ENCODE peak calls at places on chromosome 22, in six cellular contexts. H is heart left ventricle; G is CD8-positive, alpha-beta T cell; Z is breast epithelium; I is fibroblast of the aortic adventitia; B is cardiac fibroblast. F is an unnamed sample.

GRCh38 chr22:35150163-35151107 is 84.5 kb downstream of the ISX start:
- DNase-seq in H (peak), G (peak), Z (peak), I (peak), B (peak), F (peak)

GRCh38 chr22:35070451-35071093 is 4.6 kb downstream of the ISX start:
- DNase-seq in H (no peak), G (no peak), Z (no peak), I (no peak), B (no peak), F (peak)

GRCh38 chr22:28021998-28022660 is 103.1 kb upstream of the PITPNB start:
- DNase-seq in H (no peak), G (no peak), Z (peak), I (no peak), B (no peak), F (no peak)

GRCh38 chr22:48112687-48113521 is 1350.5 kb downstream of the TBC1D22A start:
- DNase-seq in H (no peak), G (no peak), Z (no peak), I (no peak), B (no peak), F (no peak)

GRCh38 chr22:25494774-25495173 is 69.7 kb upstream of the GRK3 start:
- DNase-seq in H (no peak), G (no peak), Z (no peak), I (no peak), B (no peak), F (no peak)

GRCh38 chr22:44201556-44202129 is 20.9 kb downstream of the PARVG start:
- DNase-seq in H (no peak), G (no peak), Z (peak), I (no peak), B (no peak), F (no peak)

GRCh38 chr22:17451251-17451765 is 82.0 kb downstream of the CECR2 start:
- DNase-seq in H (no peak), G (no peak), Z (no peak), I (no peak), B (no peak), F (no peak)

GRCh38 chr22:44263547-44263946 is 49.2 kb downstream of the SHISAL1 start:
- DNase-seq in H (no peak), G (no peak), Z (no peak), I (no peak), B (no peak), F (no peak)

GRCh38 chr22:23232094-23232905 is 52.0 kb downstream of the BCR start:
- DNase-seq in H (no peak), G (no peak), Z (no peak), I (no peak), B (no peak), F (no peak)

GRCh38 chr22:23533771-23534191 is 46.3 kb downstream of the IGLL1 start:
- DNase-seq in H (no peak), G (no peak), Z (no peak), I (no peak), B (peak), F (no peak)

GRCh38 chr22:25362215-25362882 is 142.9 kb downstream of the CRYBB2 start:
- DNase-seq in H (peak), G (peak), Z (peak), I (peak), B (peak), F (peak)

GRCh38 chr22:29804985-29805384 is 33.1 kb downstream of the ASCC2 start:
- DNase-seq in H (no peak), G (no peak), Z (no peak), I (no peak), B (no peak), F (no peak)

GRCh38 chr22:36081023-36081431 is 52.4 kb upstream of the RBFOX2 start:
- DNase-seq in H (no peak), G (no peak), Z (no peak), I (peak), B (peak), F (peak)

GRCh38 chr22:35842954-35843353 is 125.3 kb downstream of the APOL5 start:
- DNase-seq in H (no peak), G (no peak), Z (no peak), I (peak), B (peak), F (peak)

GRCh38 chr22:23130697-23131096 is 11.1 kb downstream of the RSPH14 start:
- DNase-seq in H (no peak), G (no peak), Z (no peak), I (no peak), B (no peak), F (no peak)

GRCh38 chr22:44691796-44692661 is 10.0 kb upstream of the PRR5 start:
- DNase-seq in H (no peak), G (no peak), Z (no peak), I (no peak), B (no peak), F (peak)

GRCh38 chr22:20080445-20080775 is 369 bp downstream of the DGCR8 start:
- DNase-seq in H (peak), G (peak), Z (no peak), I (peak), B (peak), F (peak)

GRCh38 chr22:19579880-19580279 is 55.7 kb upstream of the CLDN5 start:
- DNase-seq in H (no peak), G (peak), Z (no peak), I (no peak), B (peak), F (no peak)

GRCh38 chr22:23856721-23857605 is 712 bp upstream of the SLC2A11 start:
- DNase-seq in H (no peak), G (no peak), Z (peak), I (peak), B (peak), F (peak)

GRCh38 chr22:17119481-17120202 is 1.5 kb downstream of the TMEM121B start:
- DNase-seq in H (peak), G (no peak), Z (no peak), I (no peak), B (peak), F (no peak)

GRCh38 chr22:36116127-36116526 is 44.4 kb downstream of the APOL3 start:
- DNase-seq in H (no peak), G (no peak), Z (no peak), I (no peak), B (no peak), F (peak)

GRCh38 chr22:46726986-46727317 is 11.1 kb downstream of the CERK start:
- DNase-seq in H (no peak), G (no peak), Z (no peak), I (no peak), B (no peak), F (no peak)

GRCh38 chr22:23784215-23784732 is 2.5 kb upstream of the SMARCB1 start:
- DNase-seq in H (no peak), G (no peak), Z (no peak), I (no peak), B (no peak), F (no peak)

GRCh38 chr22:50531546-50532352 is 1.9 kb upstream of the TYMP start:
- DNase-seq in H (peak), G (peak), Z (peak), I (peak), B (peak), F (peak)

GRCh38 chr22:23401910-23402274 is 178.2 kb downstream of the IGLL1 start:
- DNase-seq in H (no peak), G (no peak), Z (peak), I (no peak), B (no peak), F (no peak)

GRCh38 chr22:24683671-24684070 is 80.7 kb downstream of the GGT1 start:
- DNase-seq in H (no peak), G (no peak), Z (no peak), I (peak), B (peak), F (no peak)

GRCh38 chr22:50281957-50282356 is 11.8 kb upstream of the MAPK11 start:
- DNase-seq in H (no peak), G (no peak), Z (no peak), I (no peak), B (no peak), F (no peak)

DNA sequence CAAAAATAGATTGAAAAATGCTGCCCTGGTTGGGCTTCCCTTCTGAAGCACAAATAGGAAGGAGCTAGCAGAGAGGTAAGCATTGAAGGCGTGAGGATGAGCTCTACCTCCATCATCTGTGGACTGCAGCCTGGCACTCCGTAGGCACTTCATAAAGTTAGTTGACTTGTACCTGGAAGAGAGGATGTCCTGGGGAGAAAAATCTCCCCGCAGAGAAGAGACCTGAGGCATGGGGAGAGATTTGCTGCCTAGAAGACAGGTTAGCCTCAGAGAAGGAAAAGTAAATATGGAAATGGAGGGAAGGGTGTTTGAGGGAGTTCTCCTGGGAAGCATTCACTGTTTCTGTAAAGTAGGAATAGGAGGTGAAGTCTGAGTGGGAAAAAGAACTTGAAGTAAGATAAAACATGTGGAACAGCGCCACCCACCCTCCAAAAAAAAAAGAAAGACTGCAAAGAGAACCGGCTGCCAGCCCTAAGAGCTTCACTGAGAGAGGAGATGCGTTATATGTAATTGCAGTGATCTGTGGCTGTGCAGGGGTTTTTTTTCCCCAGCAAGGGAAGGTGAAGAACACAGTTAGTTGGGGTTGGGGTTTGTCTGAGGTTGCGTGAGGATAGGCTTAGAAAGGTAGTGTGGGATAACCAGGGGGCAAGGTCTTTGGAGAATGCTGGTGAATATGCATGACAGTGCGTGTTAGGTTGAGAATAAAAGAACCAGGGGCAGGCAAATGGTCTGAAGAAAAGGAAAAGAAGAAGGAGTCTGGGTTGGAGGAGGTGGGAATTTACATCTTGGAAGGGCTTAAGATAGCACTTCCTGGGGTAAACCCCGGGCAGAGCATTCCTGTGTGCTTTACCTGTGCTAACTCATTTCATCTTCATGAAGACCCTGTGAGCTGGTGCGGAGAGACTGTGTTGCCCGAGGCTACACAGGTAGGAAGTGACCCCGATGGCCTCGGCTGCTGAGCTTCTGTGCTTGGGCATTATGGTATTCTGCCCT is 16.0 kb downstream of the TNRC6B start:
- DNase-seq in H (no peak), G (no peak), Z (no peak), I (peak), B (peak), F (peak)
- TF ChIP-seq CTCF in H (no peak), G (peak), Z (no peak), I (peak), B (peak), F (peak)

GRCh38 chr22:22075382-22076163 is 93.0 kb upstream of the TOP3B start:
- DNase-seq in H (no peak), G (no peak), Z (no peak), I (no peak), B (no peak), F (no peak)

GRCh38 chr22:22076937-22077703 is 94.5 kb upstream of the TOP3B start:
- DNase-seq in H (no peak), G (no peak), Z (no peak), I (peak), B (peak), F (peak)

GRCh38 chr22:22076361-22076760 is 93.8 kb upstream of the TOP3B start:
- DNase-seq in H (no peak), G (no peak), Z (no peak), I (no peak), B (no peak), F (no peak)

GRCh38 chr22:22073769-22074561 is 91.4 kb upstream of the TOP3B start:
- DNase-seq in H (no peak), G (no peak), Z (no peak), I (no peak), B (no peak), F (no peak)

GRCh38 chr22:22074634-22075381 is 92.2 kb upstream of the TOP3B start:
- DNase-seq in H (no peak), G (no peak), Z (no peak), I (peak), B (peak), F (peak)
- TF ChIP-seq CTCF in H (no peak), G (no peak), Z (no peak), I (no peak), B (no peak), F (no peak)

DNA sequence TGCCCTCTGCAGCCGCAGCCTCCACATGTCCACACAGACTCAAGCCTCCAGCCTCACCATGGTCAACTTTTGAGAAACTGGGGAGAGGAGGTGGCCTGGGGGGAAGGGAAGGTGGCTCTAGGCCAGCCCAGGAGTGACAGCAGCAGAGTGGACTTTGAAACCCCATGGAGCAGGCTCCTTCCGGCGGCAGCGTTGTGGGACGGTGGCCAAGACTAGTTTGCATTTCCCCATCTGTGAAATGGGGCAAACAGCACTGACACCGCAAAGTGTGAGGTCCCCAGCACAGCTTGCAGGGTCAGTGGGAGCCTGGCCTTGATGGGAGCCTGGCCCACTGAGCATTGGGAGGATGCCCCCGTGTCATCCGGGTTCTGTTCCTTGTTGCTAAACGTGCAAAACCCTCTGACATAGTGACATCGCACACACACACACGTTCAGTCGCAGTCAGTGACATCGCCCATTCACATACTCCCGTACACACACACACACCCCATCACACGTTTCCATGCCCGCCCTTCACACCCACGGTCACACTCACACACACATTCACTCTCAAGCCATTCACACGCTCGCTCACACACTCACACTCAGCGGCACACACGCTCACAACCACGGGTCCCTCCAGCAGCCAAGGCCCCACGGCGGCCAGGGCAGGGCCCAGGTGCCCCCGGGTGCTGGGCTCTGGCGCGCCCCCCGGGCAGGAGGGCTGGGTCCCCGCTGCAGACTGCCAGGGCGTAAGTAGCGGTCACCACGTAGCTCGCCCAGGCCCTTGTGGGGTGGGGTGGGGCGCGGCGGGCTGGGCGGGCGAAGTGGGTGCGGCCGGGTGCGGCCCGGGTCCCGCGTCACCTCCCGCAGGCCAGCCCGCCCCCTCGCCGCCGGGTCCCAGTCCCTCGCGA is 578 bp downstream of the CYB5R3 start:
- DNase-seq in H (no peak), G (no peak), Z (no peak), I (peak), B (peak), F (peak)
- TF ChIP-seq CTCF in H (no peak), G (no peak), Z (no peak), I (no peak), B (no peak), F (no peak)

GRCh38 chr22:38259370-38259769 is 13.4 kb downstream of the TMEM184B start:
- DNase-seq in H (no peak), G (no peak), Z (no peak), I (no peak), B (no peak), F (no peak)

GRCh38 chr22:38258895-38259294 is 13.9 kb downstream of the TMEM184B start:
- DNase-seq in H (peak), G (no peak), Z (no peak), I (peak), B (peak), F (no peak)

GRCh38 chr22:38261478-38261803 is 11.4 kb downstream of the TMEM184B start:
- DNase-seq in H (no peak), G (no peak), Z (no peak), I (peak), B (no peak), F (no peak)

GRCh38 chr22:38262051-38262795 is 10.6 kb downstream of the TMEM184B start:
- DNase-seq in H (peak), G (no peak), Z (peak), I (no peak), B (peak), F (peak)

GRCh38 chr22:38260760-38261477 is 11.9 kb downstream of the TMEM184B start:
- DNase-seq in H (no peak), G (no peak), Z (no peak), I (peak), B (peak), F (no peak)
- TF ChIP-seq CTCF in H (no peak), G (no peak), Z (no peak), I (peak), B (no peak), F (no peak)

DNA sequence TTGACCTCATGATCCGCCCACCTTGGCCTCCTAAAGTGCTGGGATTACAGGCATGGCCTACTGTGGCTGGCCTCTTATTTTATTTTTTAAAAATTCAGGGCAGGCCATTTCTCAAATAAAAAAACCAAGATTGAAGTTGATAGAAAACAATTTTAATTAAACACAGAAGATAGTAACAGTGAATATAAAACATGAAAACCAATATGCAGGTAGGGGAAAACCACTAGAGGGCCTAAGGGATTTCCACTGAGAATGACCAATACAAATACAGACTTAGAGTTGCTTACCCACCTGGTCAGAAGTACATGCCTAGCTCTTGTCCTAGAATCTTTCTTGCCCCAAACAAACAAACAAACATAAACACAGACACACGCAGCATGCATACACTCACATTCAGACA is 1.7 kb upstream of the RTCB start:
- DNase-seq in H (no peak), G (no peak), Z (no peak), I (peak), B (peak), F (peak)
- TF ChIP-seq CTCF in H (no peak), G (no peak), Z (no peak), I (peak), B (peak), F (peak)

DNA sequence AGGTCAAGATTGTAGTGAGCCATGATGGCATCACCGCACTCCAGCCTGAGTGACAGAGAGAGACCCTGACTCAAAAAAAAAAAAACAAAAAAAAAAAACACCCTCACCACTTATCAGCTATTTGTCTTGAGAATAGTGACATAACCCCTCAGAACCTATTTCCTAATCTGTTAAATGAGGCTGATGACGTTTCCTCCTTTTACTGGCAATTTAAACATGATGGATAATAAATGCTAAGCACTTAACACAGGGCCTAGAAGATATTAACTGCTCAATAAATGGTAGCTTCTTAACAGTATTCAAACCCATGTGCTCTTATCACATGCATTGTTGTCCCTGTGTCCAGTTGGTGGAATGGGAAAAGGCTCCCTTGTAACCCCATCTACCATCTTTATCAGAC is 34.6 kb downstream of the LIMK2 start:
- DNase-seq in H (no peak), G (no peak), Z (no peak), I (no peak), B (no peak), F (no peak)
- TF ChIP-seq CTCF in H (no peak), G (no peak), Z (no peak), I (no peak), B (no peak), F (no peak)

DNA sequence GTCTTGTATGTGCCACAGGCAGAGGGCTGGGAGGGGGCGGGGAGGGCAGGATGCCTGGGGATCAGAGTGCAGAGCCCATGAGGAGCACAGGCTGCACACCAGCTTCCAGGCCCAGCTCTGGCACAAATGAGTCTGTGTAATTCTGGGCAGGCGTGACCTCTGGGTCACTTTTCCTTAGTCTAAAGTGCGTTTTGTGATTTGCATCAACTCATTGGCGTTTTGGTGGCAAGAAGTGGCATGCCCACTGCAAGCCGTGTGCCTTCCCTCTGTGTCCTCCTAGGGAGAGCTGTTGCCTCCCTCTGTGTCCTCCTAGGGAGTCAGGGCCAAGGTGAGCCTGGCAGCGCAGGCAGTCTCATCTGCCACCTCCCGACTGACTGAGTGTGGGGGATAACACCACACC is 17.2 kb downstream of the CHADL start:
- DNase-seq in H (no peak), G (no peak), Z (no peak), I (no peak), B (no peak), F (no peak)
- TF ChIP-seq CTCF in H (no peak), G (no peak), Z (no peak), I (no peak), B (no peak), F (no peak)

DNA sequence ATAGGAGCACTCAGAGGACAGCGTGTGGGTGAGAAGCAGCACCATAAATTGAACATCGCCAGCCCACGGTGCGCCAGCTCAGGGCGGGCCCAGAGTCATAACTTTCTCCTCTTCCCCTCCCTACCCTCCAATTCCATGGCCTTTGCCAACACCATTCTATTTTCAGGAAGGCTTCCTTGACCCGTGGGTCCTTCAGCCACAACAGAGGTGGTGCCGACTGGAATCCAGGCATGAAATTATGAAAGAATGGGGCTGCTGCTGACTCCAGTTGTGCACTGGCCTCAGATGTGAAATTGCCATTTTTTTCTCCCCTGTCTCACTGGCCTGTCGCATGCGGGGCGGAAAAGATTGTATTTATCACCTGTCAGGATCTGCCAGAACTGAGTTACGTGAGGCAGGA is 345.9 kb downstream of the MIAT start:
- DNase-seq in H (no peak), G (no peak), Z (no peak), I (no peak), B (no peak), F (no peak)
- TF ChIP-seq CTCF in H (no peak), G (no peak), Z (no peak), I (no peak), B (no peak), F (no peak)